ENCODE peak calls at places on chromosomes 6 and 20, in nine cellular contexts. One of them, this sample, is unnamed.

GRCh38 chr6:166862287-166862977 is 93.9 kb downstream of the RNASET2 start:
- DNase-seq in activated CD8-positive, alpha-beta T cell treated with anti-CD3 and anti-CD28 coated beads, Interleukin-2, amount 10 ng/mL, durations not matched to agents 7 days and 5 days: peak
- DNase-seq in body of pancreas: no peak
- DNase-seq in GM23338: peak
- DNase-seq in NCI-H1417: peak
- DNase-seq in activated gamma-delta T cell treated with Interleukin-2 at 50 U/mL for 16 hours: peak
- DNase-seq in left ventricle myocardium inferior: no peak
- DNase-seq in colonic mucosa: no peak
- DNase-seq in HFFc6: no peak
- DNase-seq in this sample: no peak

GRCh38 chr6:14748679-14749078 is 497.2 kb upstream of the JARID2 start:
- DNase-seq in activated CD8-positive, alpha-beta T cell treated with anti-CD3 and anti-CD28 coated beads, Interleukin-2, amount 10 ng/mL, durations not matched to agents 7 days and 5 days: no peak
- DNase-seq in body of pancreas: no peak
- DNase-seq in GM23338: no peak
- DNase-seq in NCI-H1417: no peak
- DNase-seq in activated gamma-delta T cell treated with Interleukin-2 at 50 U/mL for 16 hours: no peak
- DNase-seq in left ventricle myocardium inferior: no peak
- DNase-seq in colonic mucosa: no peak
- DNase-seq in HFFc6: no peak
- DNase-seq in this sample: no peak

GRCh38 chr20:20448891-20449290 is 81.0 kb downstream of the INSM1 start:
- DNase-seq in activated CD8-positive, alpha-beta T cell treated with anti-CD3 and anti-CD28 coated beads, Interleukin-2, amount 10 ng/mL, durations not matched to agents 7 days and 5 days: no peak
- DNase-seq in body of pancreas: no peak
- DNase-seq in GM23338: no peak
- DNase-seq in NCI-H1417: peak
- DNase-seq in activated gamma-delta T cell treated with Interleukin-2 at 50 U/mL for 16 hours: no peak
- DNase-seq in left ventricle myocardium inferior: no peak
- DNase-seq in colonic mucosa: no peak
- DNase-seq in HFFc6: no peak
- DNase-seq in this sample: no peak

GRCh38 chr6:145349950-145350510 is 385.3 kb downstream of the EPM2A start:
- DNase-seq in activated CD8-positive, alpha-beta T cell treated with anti-CD3 and anti-CD28 coated beads, Interleukin-2, amount 10 ng/mL, durations not matched to agents 7 days and 5 days: no peak
- DNase-seq in body of pancreas: no peak
- DNase-seq in GM23338: no peak
- DNase-seq in NCI-H1417: peak
- DNase-seq in activated gamma-delta T cell treated with Interleukin-2 at 50 U/mL for 16 hours: no peak
- DNase-seq in left ventricle myocardium inferior: no peak
- DNase-seq in colonic mucosa: no peak
- DNase-seq in HFFc6: no peak
- DNase-seq in this sample: no peak

GRCh38 chr6:6270948-6271347 is 49.5 kb downstream of the F13A1 start:
- DNase-seq in activated CD8-positive, alpha-beta T cell treated with anti-CD3 and anti-CD28 coated beads, Interleukin-2, amount 10 ng/mL, durations not matched to agents 7 days and 5 days: no peak
- DNase-seq in body of pancreas: no peak
- DNase-seq in GM23338: no peak
- DNase-seq in NCI-H1417: no peak
- DNase-seq in activated gamma-delta T cell treated with Interleukin-2 at 50 U/mL for 16 hours: no peak
- DNase-seq in left ventricle myocardium inferior: no peak
- DNase-seq in colonic mucosa: no peak
- DNase-seq in HFFc6: no peak
- DNase-seq in this sample: no peak

GRCh38 chr6:14292119-14292518 is 174.5 kb downstream of the CD83 start:
- DNase-seq in activated CD8-positive, alpha-beta T cell treated with anti-CD3 and anti-CD28 coated beads, Interleukin-2, amount 10 ng/mL, durations not matched to agents 7 days and 5 days: no peak
- DNase-seq in body of pancreas: no peak
- DNase-seq in GM23338: no peak
- DNase-seq in NCI-H1417: peak
- DNase-seq in activated gamma-delta T cell treated with Interleukin-2 at 50 U/mL for 16 hours: no peak
- DNase-seq in left ventricle myocardium inferior: no peak
- DNase-seq in colonic mucosa: no peak
- DNase-seq in HFFc6: no peak
- DNase-seq in this sample: no peak

GRCh38 chr20:49851991-49852390 is 39.4 kb downstream of the SLC9A8 start:
- DNase-seq in activated CD8-positive, alpha-beta T cell treated with anti-CD3 and anti-CD28 coated beads, Interleukin-2, amount 10 ng/mL, durations not matched to agents 7 days and 5 days: no peak
- DNase-seq in body of pancreas: no peak
- DNase-seq in GM23338: no peak
- DNase-seq in NCI-H1417: no peak
- DNase-seq in activated gamma-delta T cell treated with Interleukin-2 at 50 U/mL for 16 hours: no peak
- DNase-seq in left ventricle myocardium inferior: no peak
- DNase-seq in colonic mucosa: no peak
- DNase-seq in HFFc6: no peak
- DNase-seq in this sample: no peak

GRCh38 chr6:133547136-133547535 is 306.0 kb downstream of the EYA4 start:
- DNase-seq in activated CD8-positive, alpha-beta T cell treated with anti-CD3 and anti-CD28 coated beads, Interleukin-2, amount 10 ng/mL, durations not matched to agents 7 days and 5 days: no peak
- DNase-seq in body of pancreas: no peak
- DNase-seq in GM23338: no peak
- DNase-seq in NCI-H1417: no peak
- DNase-seq in activated gamma-delta T cell treated with Interleukin-2 at 50 U/mL for 16 hours: no peak
- DNase-seq in left ventricle myocardium inferior: no peak
- DNase-seq in colonic mucosa: no peak
- DNase-seq in HFFc6: no peak
- DNase-seq in this sample: no peak

GRCh38 chr6:13865132-13865531 is 50.8 kb upstream of the MCUR1 start:
- DNase-seq in activated CD8-positive, alpha-beta T cell treated with anti-CD3 and anti-CD28 coated beads, Interleukin-2, amount 10 ng/mL, durations not matched to agents 7 days and 5 days: no peak
- DNase-seq in body of pancreas: no peak
- DNase-seq in GM23338: no peak
- DNase-seq in NCI-H1417: no peak
- DNase-seq in activated gamma-delta T cell treated with Interleukin-2 at 50 U/mL for 16 hours: no peak
- DNase-seq in left ventricle myocardium inferior: no peak
- DNase-seq in colonic mucosa: no peak
- DNase-seq in HFFc6: no peak
- DNase-seq in this sample: no peak

GRCh38 chr20:44649976-44650375 is 1.5 kb downstream of the ADA start:
- DNase-seq in activated CD8-positive, alpha-beta T cell treated with anti-CD3 and anti-CD28 coated beads, Interleukin-2, amount 10 ng/mL, durations not matched to agents 7 days and 5 days: no peak
- DNase-seq in body of pancreas: no peak
- DNase-seq in GM23338: no peak
- DNase-seq in NCI-H1417: no peak
- DNase-seq in activated gamma-delta T cell treated with Interleukin-2 at 50 U/mL for 16 hours: no peak
- DNase-seq in left ventricle myocardium inferior: no peak
- DNase-seq in colonic mucosa: no peak
- DNase-seq in HFFc6: no peak
- DNase-seq in this sample: no peak

GRCh38 chr6:43575772-43576551 is at the start of the genes POLH and XPO5:
- DNase-seq in activated CD8-positive, alpha-beta T cell treated with anti-CD3 and anti-CD28 coated beads, Interleukin-2, amount 10 ng/mL, durations not matched to agents 7 days and 5 days: peak
- DNase-seq in body of pancreas: peak
- DNase-seq in GM23338: peak
- DNase-seq in NCI-H1417: peak
- DNase-seq in activated gamma-delta T cell treated with Interleukin-2 at 50 U/mL for 16 hours: peak
- DNase-seq in left ventricle myocardium inferior: peak
- DNase-seq in colonic mucosa: peak
- DNase-seq in HFFc6: peak
- DNase-seq in this sample: peak

GRCh38 chr20:13325796-13326340 is 104.8 kb downstream of the ISM1 start:
- DNase-seq in activated CD8-positive, alpha-beta T cell treated with anti-CD3 and anti-CD28 coated beads, Interleukin-2, amount 10 ng/mL, durations not matched to agents 7 days and 5 days: no peak
- DNase-seq in body of pancreas: no peak
- DNase-seq in GM23338: no peak
- DNase-seq in NCI-H1417: no peak
- DNase-seq in activated gamma-delta T cell treated with Interleukin-2 at 50 U/mL for 16 hours: no peak
- DNase-seq in left ventricle myocardium inferior: no peak
- DNase-seq in colonic mucosa: no peak
- DNase-seq in HFFc6: no peak
- DNase-seq in this sample: no peak

GRCh38 chr6:11354019-11354418 is 121.6 kb upstream of the NEDD9 start:
- DNase-seq in activated CD8-positive, alpha-beta T cell treated with anti-CD3 and anti-CD28 coated beads, Interleukin-2, amount 10 ng/mL, durations not matched to agents 7 days and 5 days: peak
- DNase-seq in body of pancreas: no peak
- DNase-seq in GM23338: no peak
- DNase-seq in NCI-H1417: no peak
- DNase-seq in activated gamma-delta T cell treated with Interleukin-2 at 50 U/mL for 16 hours: peak
- DNase-seq in left ventricle myocardium inferior: peak
- DNase-seq in colonic mucosa: no peak
- DNase-seq in HFFc6: no peak
- DNase-seq in this sample: no peak

GRCh38 chr20:23526850-23527249 is 35.9 kb downstream of the CST8 start:
- DNase-seq in activated CD8-positive, alpha-beta T cell treated with anti-CD3 and anti-CD28 coated beads, Interleukin-2, amount 10 ng/mL, durations not matched to agents 7 days and 5 days: no peak
- DNase-seq in body of pancreas: no peak
- DNase-seq in GM23338: no peak
- DNase-seq in NCI-H1417: no peak
- DNase-seq in activated gamma-delta T cell treated with Interleukin-2 at 50 U/mL for 16 hours: no peak
- DNase-seq in left ventricle myocardium inferior: no peak
- DNase-seq in colonic mucosa: no peak
- DNase-seq in HFFc6: no peak
- DNase-seq in this sample: no peak

GRCh38 chr6:170150590-170150945 is 140.3 kb downstream of the DLL1 start:
- DNase-seq in activated CD8-positive, alpha-beta T cell treated with anti-CD3 and anti-CD28 coated beads, Interleukin-2, amount 10 ng/mL, durations not matched to agents 7 days and 5 days: no peak
- DNase-seq in body of pancreas: no peak
- DNase-seq in GM23338: no peak
- DNase-seq in NCI-H1417: no peak
- DNase-seq in activated gamma-delta T cell treated with Interleukin-2 at 50 U/mL for 16 hours: no peak
- DNase-seq in left ventricle myocardium inferior: peak
- DNase-seq in colonic mucosa: no peak
- DNase-seq in HFFc6: no peak
- DNase-seq in this sample: no peak

GRCh38 chr6:37558158-37558557 is 58.5 kb upstream of the CCDC167 start:
- DNase-seq in activated CD8-positive, alpha-beta T cell treated with anti-CD3 and anti-CD28 coated beads, Interleukin-2, amount 10 ng/mL, durations not matched to agents 7 days and 5 days: no peak
- DNase-seq in body of pancreas: no peak
- DNase-seq in GM23338: no peak
- DNase-seq in NCI-H1417: no peak
- DNase-seq in activated gamma-delta T cell treated with Interleukin-2 at 50 U/mL for 16 hours: no peak
- DNase-seq in left ventricle myocardium inferior: no peak
- DNase-seq in colonic mucosa: no peak
- DNase-seq in HFFc6: no peak
- DNase-seq in this sample: no peak

GRCh38 chr20:32941155-32941885 is 62.9 kb downstream of the SUN5 start:
- DNase-seq in activated CD8-positive, alpha-beta T cell treated with anti-CD3 and anti-CD28 coated beads, Interleukin-2, amount 10 ng/mL, durations not matched to agents 7 days and 5 days: no peak
- DNase-seq in body of pancreas: no peak
- DNase-seq in GM23338: no peak
- DNase-seq in NCI-H1417: no peak
- DNase-seq in activated gamma-delta T cell treated with Interleukin-2 at 50 U/mL for 16 hours: no peak
- DNase-seq in left ventricle myocardium inferior: no peak
- DNase-seq in colonic mucosa: no peak
- DNase-seq in HFFc6: no peak
- DNase-seq in this sample: peak

GRCh38 chr20:23147964-23148720 is 62.0 kb upstream of the CD93 start:
- DNase-seq in activated CD8-positive, alpha-beta T cell treated with anti-CD3 and anti-CD28 coated beads, Interleukin-2, amount 10 ng/mL, durations not matched to agents 7 days and 5 days: peak
- DNase-seq in body of pancreas: no peak
- DNase-seq in GM23338: no peak
- DNase-seq in NCI-H1417: no peak
- DNase-seq in activated gamma-delta T cell treated with Interleukin-2 at 50 U/mL for 16 hours: no peak
- DNase-seq in left ventricle myocardium inferior: no peak
- DNase-seq in colonic mucosa: peak
- DNase-seq in HFFc6: peak
- DNase-seq in this sample: peak

GRCh38 chr20:38201356-38201755 is 36.3 kb upstream of the TGM2 start:
- DNase-seq in activated CD8-positive, alpha-beta T cell treated with anti-CD3 and anti-CD28 coated beads, Interleukin-2, amount 10 ng/mL, durations not matched to agents 7 days and 5 days: no peak
- DNase-seq in body of pancreas: no peak
- DNase-seq in GM23338: no peak
- DNase-seq in NCI-H1417: no peak
- DNase-seq in activated gamma-delta T cell treated with Interleukin-2 at 50 U/mL for 16 hours: no peak
- DNase-seq in left ventricle myocardium inferior: no peak
- DNase-seq in colonic mucosa: no peak
- DNase-seq in HFFc6: peak
- DNase-seq in this sample: no peak

GRCh38 chr20:13220194-13220856 is 749 bp upstream of the ISM1 start:
- DNase-seq in activated CD8-positive, alpha-beta T cell treated with anti-CD3 and anti-CD28 coated beads, Interleukin-2, amount 10 ng/mL, durations not matched to agents 7 days and 5 days: peak
- DNase-seq in body of pancreas: peak
- DNase-seq in GM23338: peak
- DNase-seq in NCI-H1417: peak
- DNase-seq in activated gamma-delta T cell treated with Interleukin-2 at 50 U/mL for 16 hours: no peak
- DNase-seq in left ventricle myocardium inferior: peak
- DNase-seq in colonic mucosa: no peak
- DNase-seq in HFFc6: no peak
- DNase-seq in this sample: no peak

GRCh38 chr6:31396422-31397152 is 6.8 kb upstream of the MICA start:
- DNase-seq in activated CD8-positive, alpha-beta T cell treated with anti-CD3 and anti-CD28 coated beads, Interleukin-2, amount 10 ng/mL, durations not matched to agents 7 days and 5 days: peak
- DNase-seq in body of pancreas: peak
- DNase-seq in GM23338: peak
- DNase-seq in NCI-H1417: peak
- DNase-seq in activated gamma-delta T cell treated with Interleukin-2 at 50 U/mL for 16 hours: peak
- DNase-seq in left ventricle myocardium inferior: peak
- DNase-seq in colonic mucosa: peak
- DNase-seq in HFFc6: peak
- DNase-seq in this sample: peak

GRCh38 chr6:168018664-168019063 is 21.2 kb downstream of the KIF25 start:
- DNase-seq in activated CD8-positive, alpha-beta T cell treated with anti-CD3 and anti-CD28 coated beads, Interleukin-2, amount 10 ng/mL, durations not matched to agents 7 days and 5 days: no peak
- DNase-seq in body of pancreas: no peak
- DNase-seq in GM23338: no peak
- DNase-seq in NCI-H1417: no peak
- DNase-seq in activated gamma-delta T cell treated with Interleukin-2 at 50 U/mL for 16 hours: no peak
- DNase-seq in left ventricle myocardium inferior: no peak
- DNase-seq in colonic mucosa: no peak
- DNase-seq in HFFc6: no peak
- DNase-seq in this sample: no peak

GRCh38 chr20:39009348-39009747 is 47.2 kb downstream of the DHX35 start:
- DNase-seq in activated CD8-positive, alpha-beta T cell treated with anti-CD3 and anti-CD28 coated beads, Interleukin-2, amount 10 ng/mL, durations not matched to agents 7 days and 5 days: no peak
- DNase-seq in body of pancreas: no peak
- DNase-seq in GM23338: no peak
- DNase-seq in NCI-H1417: no peak
- DNase-seq in activated gamma-delta T cell treated with Interleukin-2 at 50 U/mL for 16 hours: no peak
- DNase-seq in left ventricle myocardium inferior: no peak
- DNase-seq in colonic mucosa: peak
- DNase-seq in HFFc6: no peak
- DNase-seq in this sample: no peak